ENCODE peak calls at places on chromosomes 12 and 14, in nine cellular contexts. V, D, N, I, U, P, O, J and T are unnamed samples.
A peak's percentile ranks its signal among the peaks of the same experiment; 100 is the strongest.

GRCh38 chr12:5567021-5567744 is 135.3 kb downstream of the NTF3 start:
- DNase-seq in V (no peak), D (no peak), N (no peak), I (no peak), U (peak; percentile 11), P (no peak), O (no peak), J (no peak), T (no peak)

GRCh38 chr12:93358058-93358457 is 19.7 kb upstream of the NUDT4 start:
- DNase-seq in V (no peak), D (no peak), N (no peak), I (no peak), U (no peak), P (no peak), O (no peak), J (no peak), T (no peak)

GRCh38 chr14:26123459-26123858 is 474.4 kb downstream of the NOVA1 start:
- DNase-seq in V (no peak), D (no peak), N (no peak), I (no peak), U (no peak), P (no peak), O (no peak), J (no peak), T (no peak)

GRCh38 chr12:12384601-12385321 is 27.9 kb downstream of the BORCS5 start:
- DNase-seq in V (no peak), D (no peak), N (no peak), I (no peak), U (no peak), P (no peak), O (no peak), J (no peak), T (peak; percentile 71)

GRCh38 chr14:56659964-56660551 is 80.5 kb downstream of the TMEM260 start:
- DNase-seq in V (no peak), D (no peak), N (peak; percentile 67), I (no peak), U (peak; percentile 38), P (no peak), O (no peak), J (no peak), T (peak; percentile 3)

GRCh38 chr14:75459099-75459741 is 31.4 kb downstream of the JDP2 start:
- DNase-seq in V (no peak), D (peak; percentile 58), N (no peak), I (no peak), U (no peak), P (no peak), O (no peak), J (no peak), T (peak; percentile 41)

GRCh38 chr12:29082522-29082921 is 66.6 kb upstream of the FAR2 start:
- DNase-seq in V (no peak), D (no peak), N (no peak), I (no peak), U (no peak), P (no peak), O (no peak), J (no peak), T (no peak)

GRCh38 chr14:54606178-54606577 is 39.2 kb downstream of the SAMD4A start:
- DNase-seq in V (no peak), D (no peak), N (peak; percentile 62), I (no peak), U (no peak), P (no peak), O (peak; percentile 68), J (no peak), T (no peak)

GRCh38 chr14:101153691-101154090 is 250.2 kb upstream of the RTL1 start:
- DNase-seq in V (no peak), D (no peak), N (no peak), I (no peak), U (no peak), P (no peak), O (no peak), J (no peak), T (no peak)

GRCh38 chr14:64174922-64175782 is 119.0 kb downstream of the ESR2 start:
- DNase-seq in V (no peak), D (no peak), N (no peak), I (no peak), U (no peak), P (no peak), O (no peak), J (no peak), T (no peak)